ENCODE peak calls at places on chromosomes 12 and 14, in eight cellular contexts. O is T-helper 17 cell, Q is astrocyte of the spinal cord, N is T47D, G is left ventricle myocardium superior, J is HEK293T, S is pancreas, T is GM20000. D is an unnamed sample.

GRCh38 chr12:70757830-70758493 is 120.7 kb upstream of the PTPRB start:
- DNase-seq in O (no peak), Q (no peak), N (no peak), G (no peak), J (no peak), S (no peak), T (no peak), D (no peak)

GRCh38 chr14:24422694-24423531 is 6.6 kb downstream of the CBLN3 start:
- DNase-seq in O (no peak), Q (no peak), N (no peak), G (no peak), J (no peak), S (no peak), T (no peak), D (no peak)

GRCh38 chr14:100528962-100529560 is 58.2 kb downstream of the BEGAIN start:
- DNase-seq in O (no peak), Q (no peak), N (no peak), G (peak), J (no peak), S (no peak), T (no peak), D (no peak)

GRCh38 chr12:13367973-13368372 is 171.4 kb downstream of the EMP1 start:
- DNase-seq in O (no peak), Q (no peak), N (no peak), G (peak), J (no peak), S (no peak), T (no peak), D (no peak)

GRCh38 chr14:20489093-20489994 is 16.0 kb upstream of the RNASE10 start:
- DNase-seq in O (no peak), Q (peak), N (no peak), G (no peak), J (no peak), S (no peak), T (peak), D (no peak)

GRCh38 chr12:27709932-27710591 is 570 bp upstream of the MRPS35 start:
- DNase-seq in O (no peak), Q (peak), N (no peak), G (no peak), J (no peak), S (no peak), T (peak), D (no peak)

GRCh38 chr12:98983647-98984046 is 338.6 kb downstream of the APAF1 start:
- DNase-seq in O (no peak), Q (no peak), N (no peak), G (no peak), J (no peak), S (no peak), T (no peak), D (no peak)

GRCh38 chr12:68392376-68392775 is 60.2 kb upstream of the MDM1 start:
- DNase-seq in O (no peak), Q (no peak), N (no peak), G (no peak), J (no peak), S (no peak), T (no peak), D (no peak)

GRCh38 chr12:104462931-104463339 is 6.2 kb downstream of the CHST11 start:
- DNase-seq in O (peak), Q (no peak), N (no peak), G (no peak), J (no peak), S (no peak), T (peak), D (no peak)

GRCh38 chr12:115963030-115963480 is 314.4 kb downstream of the MED13L start:
- DNase-seq in O (no peak), Q (peak), N (no peak), G (no peak), J (no peak), S (no peak), T (no peak), D (no peak)

GRCh38 chr12:103503546-103504480 is 8.0 kb upstream of the C12orf42 start:
- DNase-seq in O (peak), Q (no peak), N (no peak), G (peak), J (peak), S (no peak), T (peak), D (peak)